ENCODE peak calls at places on chromosomes 7 and 10, in five cellular contexts. Y, J, N, H and P are unnamed samples.
A peak's percentile ranks its signal among the peaks of the same experiment; 100 is the strongest.

GRCh38 chr7:137667633-137668387 is 179.0 kb downstream of the DGKI start:
- DNase-seq in J (no peak), N (no peak), H (no peak), Y (no peak), P (no peak)

GRCh38 chr10:47412869-47413268 is 28.8 kb upstream of the ZNF488 start:
- DNase-seq in H (no peak), Y (no peak), N (no peak), J (no peak), P (no peak)

GRCh38 chr10:133303206-133303605 is 5.5 kb downstream of the TUBGCP2 start:
- DNase-seq in N (no peak), H (no peak), J (no peak), Y (no peak), P (no peak)

GRCh38 chr7:105849122-105849855 is 27.1 kb downstream of the ATXN7L1 start:
- DNase-seq in H (peak; percentile 81), Y (no peak), J (no peak), N (peak; percentile 53), P (no peak)

GRCh38 chr10:115850666-115851065 is 422.3 kb downstream of the GFRA1 start:
- DNase-seq in N (no peak), Y (no peak), J (no peak), H (no peak), P (no peak)

GRCh38 chr7:152006336-152006735 is 19.1 kb upstream of the GALNT11 start:
- DNase-seq in H (no peak), N (no peak), J (no peak), Y (no peak), P (no peak)

GRCh38 chr10:26216577-26216948 is at the start of gene GAD2:
- DNase-seq in J (no peak), Y (peak; percentile 15), H (no peak), N (no peak), P (no peak)

GRCh38 chr7:128915271-128915819 is 4.8 kb upstream of the KCP start:
- DNase-seq in N (no peak), Y (no peak), J (no peak), H (no peak), P (no peak)

GRCh38 chr7:55177589-55178261 is 158.9 kb downstream of the EGFR start:
- DNase-seq in J (no peak), Y (no peak), H (no peak), N (no peak), P (no peak)